ENCODE peak calls at places on chromosomes 7 and 10, in seven cellular contexts. One of them, this sample, is unnamed.

GRCh38 chr10:83083866-83084265 is 1055.4 kb upstream of the GHITM start:
- DNase-seq in mesendoderm: no peak
- DNase-seq in IMR-90: no peak
- DNase-seq in neuronal stem cell: no peak
- DNase-seq in H9: no peak
- DNase-seq in mesenchymal stem cell: no peak
- DNase-seq in H1: no peak
- DNase-seq in this sample: no peak

GRCh38 chr7:44286618-44287487 is 38.5 kb downstream of the CAMK2B start:
- DNase-seq in mesendoderm: no peak
- DNase-seq in IMR-90: no peak
- DNase-seq in neuronal stem cell: no peak
- DNase-seq in H9: peak
- DNase-seq in mesenchymal stem cell: no peak
- DNase-seq in H1: no peak
- DNase-seq in this sample: no peak

GRCh38 chr7:82335927-82336326 is 107.7 kb downstream of the CACNA2D1 start:
- DNase-seq in mesendoderm: peak
- DNase-seq in IMR-90: peak
- DNase-seq in neuronal stem cell: no peak
- DNase-seq in H9: no peak
- DNase-seq in mesenchymal stem cell: no peak
- DNase-seq in H1: no peak
- DNase-seq in this sample: no peak

GRCh38 chr7:66542528-66543373 is 85.9 kb upstream of the KCTD7 start:
- DNase-seq in mesendoderm: peak
- DNase-seq in IMR-90: peak
- DNase-seq in neuronal stem cell: no peak
- DNase-seq in H9: no peak
- DNase-seq in mesenchymal stem cell: peak
- DNase-seq in H1: no peak
- DNase-seq in this sample: no peak

GRCh38 chr10:104274762-104275721 is 6.1 kb downstream of the GSTO2 start:
- DNase-seq in mesendoderm: peak
- DNase-seq in IMR-90: no peak
- DNase-seq in neuronal stem cell: no peak
- DNase-seq in H9: peak
- DNase-seq in mesenchymal stem cell: no peak
- DNase-seq in H1: peak
- DNase-seq in this sample: peak

GRCh38 chr7:584122-584465 is 64.4 kb upstream of the PDGFA start:
- DNase-seq in mesendoderm: no peak
- DNase-seq in IMR-90: no peak
- DNase-seq in neuronal stem cell: no peak
- DNase-seq in H9: no peak
- DNase-seq in mesenchymal stem cell: no peak
- DNase-seq in H1: no peak
- DNase-seq in this sample: peak

GRCh38 chr10:3782456-3783312 is 2.3 kb downstream of the KLF6 start:
- DNase-seq in mesendoderm: peak
- DNase-seq in IMR-90: peak
- DNase-seq in neuronal stem cell: no peak
- DNase-seq in H9: peak
- DNase-seq in mesenchymal stem cell: peak
- DNase-seq in H1: no peak
- DNase-seq in this sample: peak

GRCh38 chr7:45000096-45001032 is at the start of gene CCM2:
- DNase-seq in mesendoderm: peak
- DNase-seq in IMR-90: peak
- DNase-seq in neuronal stem cell: no peak
- DNase-seq in H9: no peak
- DNase-seq in mesenchymal stem cell: peak
- DNase-seq in H1: no peak
- DNase-seq in this sample: peak

GRCh38 chr10:131579251-131580071 is 267.9 kb upstream of the TCERG1L start:
- DNase-seq in mesendoderm: no peak
- DNase-seq in IMR-90: no peak
- DNase-seq in neuronal stem cell: no peak
- DNase-seq in H9: no peak
- DNase-seq in mesenchymal stem cell: no peak
- DNase-seq in H1: no peak
- DNase-seq in this sample: no peak

GRCh38 chr10:13684252-13684791 is 97.6 kb downstream of the PRPF18 start:
- DNase-seq in mesendoderm: no peak
- DNase-seq in IMR-90: peak
- DNase-seq in neuronal stem cell: no peak
- DNase-seq in H9: no peak
- DNase-seq in mesenchymal stem cell: peak
- DNase-seq in H1: no peak
- DNase-seq in this sample: no peak

GRCh38 chr7:34928052-34928451 is 109.2 kb downstream of the DPY19L1 start:
- DNase-seq in mesendoderm: peak
- DNase-seq in IMR-90: no peak
- DNase-seq in neuronal stem cell: peak
- DNase-seq in H9: peak
- DNase-seq in mesenchymal stem cell: no peak
- DNase-seq in H1: peak
- DNase-seq in this sample: peak

GRCh38 chr7:112533591-112533990 is 52.8 kb downstream of the LSMEM1 start:
- DNase-seq in mesendoderm: no peak
- DNase-seq in IMR-90: no peak
- DNase-seq in neuronal stem cell: no peak
- DNase-seq in H9: no peak
- DNase-seq in mesenchymal stem cell: no peak
- DNase-seq in H1: no peak
- DNase-seq in this sample: peak

DNA sequence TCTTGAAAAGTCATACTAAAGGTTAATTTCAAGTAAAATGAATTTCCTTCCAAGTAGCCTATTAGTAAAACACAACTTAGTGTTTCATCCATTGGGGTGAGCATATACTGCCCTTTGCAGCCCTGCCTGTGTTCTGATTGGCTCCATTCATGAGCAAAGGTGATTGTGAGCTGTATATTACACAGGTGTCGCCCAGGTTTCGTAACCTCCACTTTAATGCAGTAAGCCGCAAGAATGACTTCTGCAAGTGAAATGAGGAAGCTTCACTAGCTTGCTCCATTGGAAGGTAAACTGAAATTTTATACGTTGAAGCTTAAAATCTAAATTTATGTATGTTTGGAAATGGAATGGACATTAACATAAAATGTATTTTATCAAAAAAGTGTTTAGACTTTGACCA is 24.4 kb downstream of the MTURN start:
- DNase-seq in mesendoderm: no peak
- DNase-seq in IMR-90: no peak
- DNase-seq in neuronal stem cell: no peak
- DNase-seq in H9: no peak
- DNase-seq in mesenchymal stem cell: no peak
- DNase-seq in H1: no peak
- DNase-seq in this sample: peak
- H2AK5ac ChIP-seq in mesendoderm: no peak
- H2AK5ac ChIP-seq in IMR-90: no peak
- H2AK5ac ChIP-seq in neuronal stem cell: no peak
- H2AK5ac ChIP-seq in H9: no peak
- H2AK5ac ChIP-seq in mesenchymal stem cell: no peak
- H2AK5ac ChIP-seq in H1: no peak
- H2AK5ac ChIP-seq in this sample: no peak

DNA sequence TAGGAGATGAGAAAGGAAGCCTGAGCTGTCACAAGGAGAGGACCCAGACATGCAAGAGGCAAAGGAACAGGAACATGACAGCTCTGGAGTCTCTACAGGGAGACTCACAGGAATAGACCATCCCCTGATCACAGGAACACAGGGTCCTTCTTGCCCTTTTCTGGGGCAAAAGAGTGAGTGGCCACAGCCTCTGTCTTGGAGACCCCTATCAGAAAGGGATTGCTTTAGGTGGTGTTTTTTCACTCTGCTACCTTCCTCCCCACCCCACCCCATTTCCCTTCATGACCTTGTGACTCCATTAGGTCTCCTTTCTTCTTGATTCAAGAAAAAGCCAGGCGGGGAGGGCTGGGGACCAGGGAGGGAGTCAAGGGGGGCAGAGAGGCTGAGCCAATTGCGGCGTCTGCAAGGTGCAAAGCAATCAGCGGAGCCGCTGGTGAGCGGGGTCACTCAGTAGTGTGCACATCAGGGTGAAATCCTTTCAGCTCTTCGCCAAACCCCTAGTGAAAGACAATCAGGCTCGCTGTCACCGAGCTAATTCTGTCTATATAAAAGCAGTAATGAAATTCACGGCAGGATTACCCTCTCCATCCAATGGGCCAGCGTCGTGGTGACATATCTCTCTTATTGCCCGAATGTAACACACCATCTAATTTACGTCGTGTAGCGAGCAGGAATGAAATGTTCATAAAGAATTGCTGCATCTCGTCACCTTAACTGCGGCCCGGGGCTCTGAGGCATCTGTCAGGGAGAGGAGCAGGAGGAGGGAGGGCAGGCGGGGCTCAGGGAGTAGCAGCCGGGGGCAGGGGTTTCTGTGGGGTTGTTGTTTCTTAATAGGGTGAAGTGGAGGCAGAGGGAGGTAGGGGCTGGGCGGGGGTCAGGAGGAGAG is 31.5 kb upstream of the BTRC start:
- DNase-seq in mesendoderm: no peak
- DNase-seq in IMR-90: no peak
- DNase-seq in neuronal stem cell: no peak
- DNase-seq in H9: no peak
- DNase-seq in mesenchymal stem cell: no peak
- DNase-seq in H1: no peak
- DNase-seq in this sample: no peak
- H2AK5ac ChIP-seq in mesendoderm: no peak
- H2AK5ac ChIP-seq in IMR-90: no peak
- H2AK5ac ChIP-seq in neuronal stem cell: no peak
- H2AK5ac ChIP-seq in H9: no peak
- H2AK5ac ChIP-seq in mesenchymal stem cell: no peak
- H2AK5ac ChIP-seq in H1: no peak
- H2AK5ac ChIP-seq in this sample: no peak

GRCh38 chr7:2892571-2892970 is 48.5 kb upstream of the GNA12 start:
- DNase-seq in mesendoderm: no peak
- DNase-seq in IMR-90: no peak
- DNase-seq in neuronal stem cell: no peak
- DNase-seq in H9: no peak
- DNase-seq in mesenchymal stem cell: no peak
- DNase-seq in H1: no peak
- DNase-seq in this sample: no peak

GRCh38 chr7:2894118-2894940 is 50.2 kb upstream of the GNA12 start:
- DNase-seq in mesendoderm: no peak
- DNase-seq in IMR-90: no peak
- DNase-seq in neuronal stem cell: no peak
- DNase-seq in H9: no peak
- DNase-seq in mesenchymal stem cell: no peak
- DNase-seq in H1: no peak
- DNase-seq in this sample: no peak

GRCh38 chr7:2897023-2897422 is 52.9 kb upstream of the GNA12 start:
- DNase-seq in mesendoderm: peak
- DNase-seq in IMR-90: no peak
- DNase-seq in neuronal stem cell: no peak
- DNase-seq in H9: peak
- DNase-seq in mesenchymal stem cell: no peak
- DNase-seq in H1: no peak
- DNase-seq in this sample: no peak

GRCh38 chr7:2896141-2896540 is 52.0 kb upstream of the GNA12 start:
- DNase-seq in mesendoderm: no peak
- DNase-seq in IMR-90: no peak
- DNase-seq in neuronal stem cell: no peak
- DNase-seq in H9: no peak
- DNase-seq in mesenchymal stem cell: no peak
- DNase-seq in H1: no peak
- DNase-seq in this sample: no peak

GRCh38 chr7:2893411-2893861 is 49.3 kb upstream of the GNA12 start:
- DNase-seq in mesendoderm: no peak
- DNase-seq in IMR-90: no peak
- DNase-seq in neuronal stem cell: no peak
- DNase-seq in H9: no peak
- DNase-seq in mesenchymal stem cell: no peak
- DNase-seq in H1: no peak
- DNase-seq in this sample: no peak
- H2AK5ac ChIP-seq in mesendoderm: no peak
- H2AK5ac ChIP-seq in IMR-90: no peak
- H2AK5ac ChIP-seq in neuronal stem cell: no peak
- H2AK5ac ChIP-seq in H9: no peak
- H2AK5ac ChIP-seq in mesenchymal stem cell: no peak
- H2AK5ac ChIP-seq in H1: no peak
- H2AK5ac ChIP-seq in this sample: no peak

GRCh38 chr7:12004547-12004946 is 172.5 kb upstream of the THSD7A start:
- DNase-seq in mesendoderm: peak
- DNase-seq in IMR-90: no peak
- DNase-seq in neuronal stem cell: no peak
- DNase-seq in H9: no peak
- DNase-seq in mesenchymal stem cell: no peak
- DNase-seq in H1: no peak
- DNase-seq in this sample: no peak
- H2AK5ac ChIP-seq in mesendoderm: no peak
- H2AK5ac ChIP-seq in IMR-90: no peak
- H2AK5ac ChIP-seq in neuronal stem cell: no peak
- H2AK5ac ChIP-seq in H9: no peak
- H2AK5ac ChIP-seq in mesenchymal stem cell: no peak
- H2AK5ac ChIP-seq in H1: no peak
- H2AK5ac ChIP-seq in this sample: no peak

GRCh38 chr7:23072043-23072442 is 33.5 kb upstream of the KLHL7 start:
- DNase-seq in mesendoderm: peak
- DNase-seq in IMR-90: peak
- DNase-seq in neuronal stem cell: no peak
- DNase-seq in H9: no peak
- DNase-seq in mesenchymal stem cell: peak
- DNase-seq in H1: no peak
- DNase-seq in this sample: peak

GRCh38 chr7:23072916-23073315 is 32.7 kb upstream of the KLHL7 start:
- DNase-seq in mesendoderm: peak
- DNase-seq in IMR-90: no peak
- DNase-seq in neuronal stem cell: no peak
- DNase-seq in H9: no peak
- DNase-seq in mesenchymal stem cell: no peak
- DNase-seq in H1: no peak
- DNase-seq in this sample: no peak

GRCh38 chr7:23065974-23066373 is 39.6 kb upstream of the KLHL7 start:
- DNase-seq in mesendoderm: no peak
- DNase-seq in IMR-90: peak
- DNase-seq in neuronal stem cell: no peak
- DNase-seq in H9: no peak
- DNase-seq in mesenchymal stem cell: no peak
- DNase-seq in H1: no peak
- DNase-seq in this sample: no peak

GRCh38 chr7:23062452-23062851 is 43.1 kb upstream of the KLHL7 start:
- DNase-seq in mesendoderm: no peak
- DNase-seq in IMR-90: peak
- DNase-seq in neuronal stem cell: no peak
- DNase-seq in H9: no peak
- DNase-seq in mesenchymal stem cell: no peak
- DNase-seq in H1: no peak
- DNase-seq in this sample: peak

DNA sequence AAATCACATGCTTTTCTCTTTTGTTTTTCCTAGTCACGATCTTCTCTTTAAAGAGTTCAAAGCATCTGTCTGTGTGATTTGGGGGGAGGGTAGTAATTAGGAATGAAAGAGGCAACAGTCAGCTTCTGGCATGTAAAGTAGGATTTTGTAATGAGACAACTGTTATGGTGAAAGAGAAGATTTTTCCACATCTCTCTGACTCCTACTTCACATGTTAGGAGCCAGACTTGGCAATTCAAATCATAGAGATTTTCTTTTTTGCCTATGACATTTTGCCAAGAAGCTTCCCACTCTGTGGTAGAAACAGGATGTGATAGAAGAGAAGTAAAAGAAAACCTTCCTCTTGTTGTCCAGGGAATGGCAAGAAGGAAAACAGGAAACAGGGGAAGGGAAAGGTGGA is 38.3 kb upstream of the KLHL7 start:
- DNase-seq in mesendoderm: no peak
- DNase-seq in IMR-90: peak
- DNase-seq in neuronal stem cell: no peak
- DNase-seq in H9: no peak
- DNase-seq in mesenchymal stem cell: no peak
- DNase-seq in H1: no peak
- DNase-seq in this sample: no peak
- H2AK5ac ChIP-seq in mesendoderm: no peak
- H2AK5ac ChIP-seq in IMR-90: no peak
- H2AK5ac ChIP-seq in neuronal stem cell: no peak
- H2AK5ac ChIP-seq in H9: no peak
- H2AK5ac ChIP-seq in mesenchymal stem cell: peak
- H2AK5ac ChIP-seq in H1: no peak
- H2AK5ac ChIP-seq in this sample: no peak

This sample was measured in trophoblast cell.